ENCODE peak calls at places on chromosomes 3 and 15, in nine cellular contexts. F, Y, L, B, M, N, D, A and S are unnamed samples.

GRCh38 chr15:74730619-74731316 is 5.4 kb upstream of the CYP1A1 start:
- DNase-seq in F (no peak), Y (no peak), L (no peak), B (peak; percentile 11), M (no peak), N (no peak), D (no peak), A (no peak), S (no peak)

GRCh38 chr3:128074851-128075515 is 22.7 kb downstream of the SEC61A1 start:
- DNase-seq in F (no peak), Y (no peak), L (no peak), B (no peak), M (no peak), N (no peak), D (no peak), A (no peak), S (no peak)

GRCh38 chr15:55084673-55085072 is 112.1 kb downstream of the RSL24D1 start:
- DNase-seq in F (no peak), Y (no peak), L (no peak), B (no peak), M (no peak), N (no peak), D (no peak), A (no peak), S (no peak)

GRCh38 chr15:29136815-29137214 is 132.8 kb downstream of the NSMCE3 start:
- DNase-seq in F (no peak), Y (no peak), L (no peak), B (no peak), M (no peak), N (no peak), D (no peak), A (no peak), S (no peak)

GRCh38 chr3:11060500-11061251 is 68.1 kb downstream of the SLC6A1 start:
- DNase-seq in F (peak; percentile 75), Y (peak; percentile 21), L (peak; percentile 43), B (peak; percentile 54), M (peak; percentile 84), N (peak; percentile 50), D (peak; percentile 69), A (peak; percentile 57), S (no peak)

GRCh38 chr15:60228619-60229018 is 169.2 kb downstream of the ANXA2 start:
- DNase-seq in F (no peak), Y (no peak), L (no peak), B (no peak), M (no peak), N (no peak), D (no peak), A (no peak), S (no peak)

GRCh38 chr3:139297588-139298311 is 46.1 kb upstream of the MRPS22 start:
- DNase-seq in F (no peak), Y (no peak), L (no peak), B (no peak), M (no peak), N (no peak), D (peak; percentile 69), A (no peak), S (no peak)

GRCh38 chr3:183515968-183516851 is 39.3 kb downstream of the KLHL6 start:
- DNase-seq in F (no peak), Y (no peak), L (no peak), B (no peak), M (no peak), N (no peak), D (no peak), A (no peak), S (no peak)

GRCh38 chr3:27360113-27361078 is 8.8 kb downstream of the NEK10 start:
- DNase-seq in F (peak; percentile 54), Y (no peak), L (no peak), B (peak; percentile 98), M (no peak), N (no peak), D (peak; percentile 8), A (peak; percentile 26), S (no peak)

GRCh38 chr3:110577856-110578255 is 493.8 kb upstream of the NECTIN3 start:
- DNase-seq in F (no peak), Y (no peak), L (no peak), B (no peak), M (no peak), N (no peak), D (no peak), A (no peak), S (no peak)

GRCh38 chr3:78970656-78971055 is 797.1 kb downstream of the ROBO1 start:
- DNase-seq in F (no peak), Y (no peak), L (no peak), B (no peak), M (no peak), N (no peak), D (no peak), A (no peak), S (no peak)

GRCh38 chr3:126983653-126984390 is 907 bp downstream of the PLXNA1 start:
- DNase-seq in F (no peak), Y (no peak), L (no peak), B (no peak), M (peak; percentile 72), N (no peak), D (peak; percentile 47), A (no peak), S (no peak)

GRCh38 chr3:15206662-15207576 is 873 bp downstream of the CAPN7 start:
- DNase-seq in F (peak; percentile 19), Y (peak; percentile 26), L (peak; percentile 33), B (peak; percentile 78), M (no peak), N (no peak), D (peak; percentile 72), A (peak; percentile 32), S (no peak)

GRCh38 chr3:67083277-67083676 is 85.2 kb downstream of the KBTBD8 start:
- DNase-seq in F (no peak), Y (no peak), L (no peak), B (peak; percentile 50), M (no peak), N (no peak), D (no peak), A (no peak), S (no peak)

GRCh38 chr3:192303235-192303634 is 424.1 kb downstream of the FGF12 start:
- DNase-seq in F (no peak), Y (no peak), L (no peak), B (no peak), M (no peak), N (no peak), D (no peak), A (no peak), S (no peak)

GRCh38 chr3:38458796-38459498 is 5.3 kb downstream of the ACVR2B start:
- DNase-seq in F (no peak), Y (peak; percentile 62), L (peak; percentile 51), B (no peak), M (peak; percentile 83), N (no peak), D (peak; percentile 91), A (peak; percentile 84), S (no peak)

DNA sequence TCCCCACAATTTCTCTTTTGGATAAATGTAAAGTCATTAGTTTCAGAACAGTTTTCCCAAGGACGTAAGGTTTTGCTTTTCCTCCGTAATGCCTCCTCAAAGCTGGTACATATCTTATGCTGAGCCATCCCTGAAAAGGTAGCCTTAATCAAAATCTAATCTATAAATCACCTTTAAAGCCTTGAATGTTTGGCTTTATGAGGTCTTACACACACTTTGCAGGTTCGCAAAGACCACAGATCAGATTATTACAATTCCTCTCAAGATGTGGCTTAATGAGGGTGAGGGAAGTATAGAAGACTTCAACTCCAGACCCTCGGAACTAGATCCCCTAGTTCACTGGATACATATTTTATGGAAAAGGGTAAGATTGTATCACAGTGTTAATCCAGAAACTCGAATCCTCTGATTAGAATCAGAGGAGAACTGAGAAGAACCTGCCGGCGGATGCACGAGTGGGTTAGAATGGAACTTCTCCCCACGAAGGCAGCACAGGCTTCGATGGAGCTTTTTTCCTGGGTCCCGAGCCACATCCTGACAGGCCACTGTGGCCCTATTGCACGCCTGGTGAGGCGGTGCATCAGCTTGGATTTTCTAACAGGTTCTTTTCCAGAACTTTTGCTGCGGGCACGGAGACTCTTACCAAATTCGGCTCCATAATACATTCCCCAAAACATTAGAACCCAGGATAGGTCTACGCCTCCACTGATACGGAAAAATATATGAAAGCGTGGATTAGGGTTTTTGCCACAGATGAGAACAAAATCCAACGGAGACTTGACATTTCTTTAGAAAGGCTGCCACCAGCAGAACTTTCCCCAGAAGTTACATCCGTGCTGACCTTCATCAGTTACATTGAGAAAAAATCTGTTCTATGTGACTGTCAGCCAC is 1.2 kb downstream of the CTXND1 start:
- DNase-seq in F (no peak), Y (no peak), L (no peak), B (no peak), M (no peak), N (no peak), D (no peak), A (no peak), S (no peak)
- TF ChIP-seq POLR2A in F (no peak), Y (no peak), L (no peak), B (no peak), M (no peak), N (no peak), D (no peak), A (no peak), S (no peak)

DNA sequence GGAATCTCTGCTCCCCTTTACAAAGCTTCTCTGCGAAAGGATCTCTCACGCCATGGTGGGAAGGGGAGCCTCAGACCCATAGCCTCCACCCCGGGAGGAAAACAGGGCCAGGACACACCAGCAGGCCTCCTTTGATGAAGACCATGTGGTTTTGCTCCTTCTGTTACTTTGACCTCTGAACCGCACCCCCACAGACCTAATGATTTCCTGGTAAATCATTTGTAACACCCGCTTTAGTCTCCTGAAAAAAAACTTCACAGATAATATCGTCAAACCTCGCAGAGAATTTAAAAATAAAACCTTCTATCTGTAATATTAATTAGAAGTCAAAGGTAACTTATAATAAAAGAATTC is 18.3 kb downstream of the CPN2 start:
- DNase-seq in F (no peak), Y (no peak), L (no peak), B (no peak), M (no peak), N (no peak), D (no peak), A (no peak), S (no peak)
- H3K27ac ChIP-seq in F (peak overlapping the region; percentile 69), Y (no peak overlapping the region), L (no peak overlapping the region), B (no peak overlapping the region), M (no peak overlapping the region), N (no peak overlapping the region), D (no peak overlapping the region), A (no peak overlapping the region), S (no peak overlapping the region)

DNA sequence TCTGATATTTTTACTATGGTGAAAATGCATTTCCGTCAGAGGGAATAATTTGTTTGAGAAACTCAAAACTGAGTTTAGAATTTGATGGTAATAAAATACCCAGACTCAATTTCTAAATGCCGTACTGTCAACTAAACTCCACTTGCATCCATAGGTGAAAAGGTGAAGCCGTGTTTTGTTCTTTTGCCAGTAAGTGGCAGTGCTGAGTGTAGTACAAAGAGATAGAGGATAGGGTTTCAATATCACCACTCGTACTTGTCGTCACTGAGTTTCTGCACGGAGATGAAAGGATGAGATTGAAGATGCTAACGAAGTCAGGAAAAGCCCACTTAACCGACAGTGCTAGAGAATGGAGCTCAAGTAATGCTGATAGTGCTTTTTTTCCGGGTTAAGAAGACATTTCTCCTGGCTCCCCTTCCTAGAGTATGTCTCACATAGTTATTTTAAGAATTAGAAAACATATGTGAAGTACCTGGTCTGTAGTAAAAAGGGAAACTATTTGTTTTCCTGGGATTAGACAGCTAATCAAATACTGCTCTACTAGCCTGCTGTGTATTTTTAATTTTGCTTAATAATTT is 345.1 kb downstream of the IL5RA start:
- DNase-seq in F (no peak), Y (no peak), L (no peak), B (no peak), M (no peak), N (no peak), D (no peak), A (no peak), S (no peak)
- TF ChIP-seq CTCF in F (no peak), Y (no peak), L (no peak), B (no peak), M (no peak), N (no peak), D (no peak), A (no peak), S (no peak)

GRCh38 chr3:179147571-179148445 is at the start of gene PIK3CA:
- DNase-seq in F (peak; percentile 68), Y (peak; percentile 97), L (peak; percentile 97), B (peak; percentile 99), M (peak; percentile 92), N (peak; percentile 94), D (peak; percentile 96), A (peak; percentile 94), S (peak; percentile 99)
- TF ChIP-seq POLR2A in F (peak; percentile 24), Y (no peak), L (peak; percentile 47), B (peak; percentile 43), M (peak; percentile 64), N (peak; percentile 65), D (peak; percentile 87), A (peak; percentile 44), S (peak; percentile 49)